ENCODE peak calls at places on chromosomes 7 and 10, in ten cellular contexts. O is upper lobe of right lung, W is GM12865, U is pancreas, R is heart right ventricle, M is lung, F is coronary artery, G is AG09309, D is adrenal gland, A is endodermal cell. C is an unnamed sample.

GRCh38 chr10:13847201-13847631 is 260.5 kb downstream of the PRPF18 start:
- DNase-seq in U (no peak), R (no peak), W (no peak), G (no peak), O (no peak), A (peak), D (no peak), F (no peak), M (no peak), C (no peak)

GRCh38 chr7:68470836-68471235 is 1127.4 kb upstream of the AUTS2 start:
- DNase-seq in U (peak), F (no peak), R (no peak), D (no peak), O (no peak), A (no peak), M (no peak), W (no peak), G (no peak), C (no peak)

GRCh38 chr7:154253810-154254209 is 201.6 kb downstream of the DPP6 start:
- DNase-seq in A (peak), W (no peak), D (no peak), G (no peak), M (no peak), F (no peak), O (no peak), R (no peak), U (no peak), C (no peak)

GRCh38 chr7:27046854-27047549 is 48.8 kb downstream of the HOXA1 start:
- DNase-seq in W (no peak), U (no peak), D (no peak), M (no peak), R (no peak), G (no peak), O (no peak), F (no peak), A (no peak), C (no peak)

GRCh38 chr7:155644971-155645509 is 579 bp downstream of the RBM33 start:
- DNase-seq in A (peak), W (peak), G (no peak), F (no peak), U (peak), D (peak), R (no peak), O (peak), M (peak), C (no peak)

GRCh38 chr7:28903779-28904538 is 54.2 kb downstream of the TRIL start:
- DNase-seq in A (no peak), W (no peak), G (no peak), U (no peak), F (no peak), O (no peak), M (no peak), R (no peak), D (no peak), C (no peak)

GRCh38 chr10:13271552-13272163 is 28.2 kb downstream of the PHYH start:
- DNase-seq in M (no peak), W (peak), R (peak), O (peak), A (peak), F (peak), D (no peak), U (peak), G (no peak), C (no peak)

GRCh38 chr10:22343761-22344160 is 1.5 kb upstream of the SPAG6 start:
- DNase-seq in U (no peak), A (no peak), O (no peak), W (no peak), M (no peak), G (no peak), R (no peak), D (no peak), F (no peak), C (no peak)

GRCh38 chr7:117674617-117675016 is 194.8 kb downstream of the CFTR start:
- DNase-seq in G (no peak), A (peak), W (no peak), D (no peak), M (no peak), F (no peak), U (no peak), O (no peak), R (no peak), C (no peak)

GRCh38 chr7:24024689-24025088 is 259.3 kb upstream of the NPY start:
- DNase-seq in R (no peak), W (peak), G (no peak), U (no peak), D (no peak), M (no peak), A (no peak), F (no peak), O (no peak), C (no peak)

GRCh38 chr10:92239600-92240288 is 51.1 kb downstream of the CPEB3 start:
- DNase-seq in G (no peak), O (peak), F (peak), U (peak), A (peak), D (peak), W (peak), M (peak), R (peak), C (no peak)

GRCh38 chr7:120695848-120696247 is 162.1 kb downstream of the TSPAN12 start:
- DNase-seq in F (no peak), U (no peak), R (no peak), D (no peak), O (no peak), A (no peak), W (no peak), G (no peak), M (no peak), C (no peak)

GRCh38 chr7:46854958-46855473 is 726.9 kb downstream of the TNS3 start:
- DNase-seq in O (no peak), M (no peak), A (no peak), G (peak), R (no peak), W (no peak), F (no peak), U (no peak), D (no peak), C (no peak)

GRCh38 chr10:126247454-126247975 is 140.8 kb downstream of the ADAM12 start:
- DNase-seq in G (peak), M (peak), A (no peak), O (no peak), U (no peak), W (no peak), F (peak), R (peak), D (peak), C (peak)

GRCh38 chr10:8659982-8660381 is 605.5 kb downstream of the GATA3 start:
- DNase-seq in M (no peak), D (no peak), O (no peak), A (no peak), U (no peak), W (no peak), G (no peak), F (no peak), R (no peak), C (no peak)

GRCh38 chr10:83606275-83606674 is 533.0 kb upstream of the GHITM start:
- DNase-seq in D (no peak), R (no peak), U (no peak), A (peak), W (no peak), O (no peak), F (no peak), G (no peak), M (no peak), C (no peak)

GRCh38 chr7:37006764-37007163 is 282.5 kb upstream of the AOAH start:
- DNase-seq in G (no peak), W (no peak), A (no peak), R (no peak), U (no peak), D (no peak), F (no peak), M (no peak), O (no peak), C (no peak)

GRCh38 chr7:152054377-152055230 is 29.1 kb downstream of the GALNT11 start:
- DNase-seq in D (no peak), F (no peak), M (no peak), G (peak), W (no peak), O (no peak), A (no peak), U (no peak), R (no peak), C (no peak)

GRCh38 chr10:1465421-1465902 is 271.9 kb downstream of the ADARB2 start:
- DNase-seq in D (no peak), F (no peak), O (peak), W (peak), A (no peak), U (no peak), M (no peak), G (no peak), R (no peak), C (no peak)

GRCh38 chr7:142636751-142637150 is 112.5 kb upstream of the PRSS1 start:
- DNase-seq in M (no peak), W (no peak), D (no peak), U (no peak), O (no peak), G (no peak), R (no peak), A (no peak), F (no peak), C (no peak)

GRCh38 chr10:47278152-47278473 is 21.9 kb upstream of the GDF10 start:
- DNase-seq in O (no peak), D (no peak), G (no peak), R (no peak), U (no peak), A (no peak), F (no peak), W (no peak), M (no peak), C (no peak)

GRCh38 chr7:111958889-111959288 is 247.3 kb downstream of the DOCK4 start:
- DNase-seq in G (no peak), R (no peak), O (no peak), U (no peak), A (no peak), W (no peak), D (no peak), M (no peak), F (no peak), C (no peak)

GRCh38 chr7:99740573-99741437 is 5.8 kb upstream of the CYP3A7 start:
- DNase-seq in A (no peak), F (no peak), R (no peak), W (no peak), G (peak), M (no peak), O (no peak), D (no peak), U (no peak), C (no peak)

GRCh38 chr10:122689146-122689807 is 10.4 kb downstream of the C10orf120 start:
- DNase-seq in R (no peak), A (no peak), U (peak), F (no peak), D (no peak), G (no peak), W (no peak), M (no peak), O (no peak), C (no peak)

GRCh38 chr7:129898007-129898406 is 54.8 kb downstream of the UBE2H start:
- DNase-seq in G (no peak), O (no peak), R (no peak), A (no peak), M (no peak), W (no peak), D (no peak), U (no peak), F (no peak), C (no peak)

GRCh38 chr7:137671920-137672319 is 174.9 kb downstream of the DGKI start:
- DNase-seq in A (no peak), D (no peak), F (no peak), R (no peak), O (no peak), M (no peak), U (no peak), G (no peak), W (peak), C (no peak)

GRCh38 chr7:92926697-92927044 is 90.3 kb upstream of the CDK6 start:
- DNase-seq in O (no peak), F (no peak), R (no peak), G (no peak), D (no peak), A (no peak), M (no peak), W (no peak), U (no peak), C (no peak)

GRCh38 chr7:92930404-92930803 is 94.0 kb upstream of the CDK6 start:
- DNase-seq in A (no peak), M (no peak), W (no peak), D (no peak), O (no peak), U (no peak), R (no peak), F (no peak), G (no peak), C (no peak)

GRCh38 chr7:92934096-92934495 is 97.7 kb upstream of the CDK6 start:
- DNase-seq in D (no peak), A (no peak), G (no peak), F (no peak), W (no peak), U (no peak), O (no peak), M (no peak), R (no peak), C (no peak)

GRCh38 chr7:92932450-92932849 is 96.1 kb upstream of the CDK6 start:
- DNase-seq in W (no peak), O (no peak), F (no peak), U (no peak), D (no peak), R (no peak), G (no peak), A (no peak), M (no peak), C (no peak)
- TF ChIP-seq CTCF in W (no peak), O (no peak), F (no peak), U (no peak), D (no peak), R (no peak), G (no peak), A (no peak), M (no peak), C (no peak)

GRCh38 chr10:3786295-3786981 is 1.4 kb upstream of the KLF6 start:
- DNase-seq in W (peak), D (peak), G (no peak), F (peak), O (peak), U (no peak), A (peak), M (no peak), R (peak), C (no peak)
- H3K4me3 ChIP-seq in W (peak), D (no peak), G (no peak), F (peak), O (peak), U (peak), A (peak), M (no peak), R (peak), C (peak)

GRCh38 chr7:127158659-127159058 is 94.1 kb downstream of the GRM8 start:
- DNase-seq in A (no peak), G (no peak), M (no peak), U (no peak), F (no peak), R (no peak), O (no peak), W (peak), D (no peak), C (no peak)
- TF ChIP-seq CTCF in A (peak), G (no peak), M (no peak), U (no peak), F (no peak), R (peak), O (peak), W (peak), D (no peak), C (no peak)

GRCh38 chr10:44426247-44427034 is 41.5 kb upstream of the CXCL12 start:
- DNase-seq in U (no peak), F (no peak), D (no peak), G (no peak), A (no peak), W (no peak), M (no peak), O (no peak), R (no peak), C (no peak)
- H3K4me3 ChIP-seq in U (no peak), F (no peak), D (no peak), G (no peak), A (no peak), W (no peak), M (no peak), O (no peak), R (no peak), C (no peak)

DNA sequence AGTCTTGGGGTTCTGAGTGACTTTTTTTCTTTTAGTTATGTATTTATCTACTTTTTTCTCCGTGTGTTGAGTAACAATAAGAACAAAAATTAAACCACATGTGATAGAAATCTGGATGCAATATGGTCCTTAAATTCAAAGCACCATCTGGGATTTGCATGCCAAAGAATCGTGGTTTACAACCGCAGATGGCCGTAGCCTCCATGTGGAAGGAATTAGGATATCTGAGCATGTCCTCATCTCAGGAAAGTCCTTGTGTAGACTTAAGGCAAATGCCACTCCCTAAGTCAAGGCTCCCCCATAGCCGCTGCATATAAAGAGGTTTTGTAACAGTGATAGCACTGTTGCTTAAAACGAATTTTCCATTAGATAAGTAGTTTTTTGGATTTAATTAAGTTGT is 304.0 kb downstream of the ZEB1 start:
- DNase-seq in M (no peak), D (no peak), W (no peak), O (no peak), G (peak), U (no peak), R (no peak), F (no peak), A (no peak), C (peak)
- TF ChIP-seq CTCF in M (no peak), D (no peak), W (no peak), O (peak), G (peak), U (no peak), R (no peak), F (peak), A (peak), C (peak)

DNA sequence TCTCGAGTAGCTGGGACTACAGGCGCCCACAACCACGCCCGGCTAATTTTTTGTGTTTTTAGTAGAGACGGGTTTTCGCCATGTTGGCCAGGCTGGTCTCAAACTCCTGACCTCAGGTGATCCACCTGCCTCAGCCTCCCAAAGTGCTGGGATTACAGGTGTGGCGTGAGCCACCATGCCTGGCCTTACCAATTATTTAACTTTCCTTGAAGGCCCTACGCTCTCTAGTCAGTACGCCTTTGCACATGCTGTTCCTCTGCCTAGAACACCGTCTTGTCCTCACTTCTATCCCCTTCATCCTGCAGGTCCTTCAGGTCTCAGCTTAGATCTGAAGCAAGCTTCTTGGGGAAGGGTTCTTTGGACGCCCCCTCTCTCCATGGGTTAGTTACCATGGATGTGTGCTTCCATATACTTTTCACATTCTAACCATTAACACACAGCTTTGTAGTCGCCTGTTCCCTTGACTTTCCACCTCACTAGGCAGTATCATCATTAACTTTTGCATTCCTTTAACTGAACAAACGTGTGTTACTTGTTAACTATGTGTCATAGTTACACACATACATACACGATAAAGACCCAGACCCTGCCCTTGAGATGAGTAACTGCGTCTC is 592 bp upstream of the ATP6V1F start:
- DNase-seq in G (no peak), R (no peak), M (no peak), W (no peak), A (no peak), O (no peak), D (no peak), U (no peak), F (no peak), C (no peak)
- H3K4me3 ChIP-seq in G (peak), R (peak), M (no peak), W (peak), A (peak), O (peak), D (no peak), U (peak), F (peak), C (peak)

GRCh38 chr10:132429281-132430230 is 32.6 kb downstream of the PWWP2B start:
- DNase-seq in D (no peak), W (no peak), F (no peak), O (no peak), R (peak), M (no peak), A (peak), G (no peak), U (no peak), C (no peak)

GRCh38 chr10:132427939-132428367 is 31.0 kb downstream of the PWWP2B start:
- DNase-seq in U (no peak), G (no peak), F (no peak), R (no peak), A (no peak), O (no peak), W (no peak), D (no peak), M (no peak), C (no peak)

GRCh38 chr10:132428486-132428885 is 31.5 kb downstream of the PWWP2B start:
- DNase-seq in F (no peak), R (peak), M (no peak), U (no peak), D (no peak), W (no peak), A (no peak), G (no peak), O (no peak), C (no peak)

GRCh38 chr10:132425029-132425758 is 28.2 kb downstream of the PWWP2B start:
- DNase-seq in D (no peak), M (no peak), O (no peak), U (no peak), A (no peak), G (no peak), R (peak), W (no peak), F (no peak), C (no peak)

DNA sequence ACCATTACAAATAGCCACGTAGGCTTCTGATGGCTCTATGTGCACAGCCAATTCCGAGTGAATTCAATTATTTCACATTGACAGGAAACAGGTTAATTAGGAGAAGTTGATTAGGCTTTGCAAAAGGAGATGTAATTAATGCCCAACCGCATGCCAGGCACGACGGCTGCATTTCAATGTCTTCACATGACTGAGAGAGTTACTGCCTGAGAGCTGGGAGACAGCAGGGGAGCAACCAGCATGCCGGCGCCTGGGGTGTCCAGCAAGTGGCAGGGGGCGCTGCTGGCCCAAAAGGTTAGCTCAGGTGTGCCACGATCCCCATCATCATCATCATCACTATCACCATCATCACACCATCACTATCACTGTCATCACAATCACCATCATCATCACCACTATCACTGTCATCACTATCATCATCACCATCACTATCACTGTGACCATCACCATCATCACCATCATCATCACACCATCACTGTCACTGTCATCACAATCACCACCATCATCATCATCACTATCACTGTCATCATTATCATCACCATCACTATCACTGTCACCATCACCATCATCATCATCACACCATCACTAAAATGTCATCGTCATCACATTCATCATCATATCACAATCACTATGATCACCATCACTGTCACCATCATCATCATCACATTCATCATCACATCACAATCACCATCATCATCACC is 30.2 kb downstream of the PWWP2B start:
- DNase-seq in D (no peak), O (no peak), A (no peak), R (peak), G (no peak), F (no peak), M (no peak), W (no peak), U (no peak), C (no peak)
- TF ChIP-seq CTCF in D (no peak), O (no peak), A (peak), R (no peak), G (no peak), F (no peak), M (no peak), W (no peak), U (no peak), C (no peak)

GRCh38 chr10:21336476-21337170 is 188.9 kb downstream of the SKIDA1 start:
- DNase-seq in W (no peak), A (peak), D (peak), U (peak), G (peak), F (no peak), O (no peak), R (no peak), M (peak), C (peak)
- H3K4me3 ChIP-seq in W (no peak), A (no peak), D (no peak), U (no peak), G (no peak), F (no peak), O (no peak), R (no peak), M (no peak), C (no peak)

GRCh38 chr10:17115683-17116082 is 13.9 kb downstream of the CUBN start:
- DNase-seq in M (no peak), U (no peak), R (no peak), W (no peak), O (no peak), F (no peak), G (no peak), D (no peak), A (no peak), C (no peak)
- TF ChIP-seq CTCF in M (no peak), U (no peak), R (no peak), W (no peak), O (no peak), F (no peak), G (peak), D (no peak), A (peak), C (peak)